ENCODE peak calls at places on chromosome 16, in ten cellular contexts. One of them, this sample, is unnamed.

GRCh38 chr16:12724216-12724615 is 79.5 kb downstream of the CPPED1 start:
- ATAC-seq in right cardiac atrium: peak; percentile 66
- ATAC-seq in activated CD8-positive, alpha-beta T cell treated with anti-CD3 and anti-CD28 coated beads for 36 hours: no peak
- ATAC-seq in DND-41: no peak
- ATAC-seq in GM12878: no peak
- ATAC-seq in sciatic nerve: no peak
- ATAC-seq in left lung: no peak
- ATAC-seq in Panc1: no peak
- ATAC-seq in A549: no peak
- ATAC-seq in activated T-cell treated with anti-CD3 and anti-CD28 coated beads, Interleukin-2, amount 50 U/mL, for 4 hours: no peak
- ATAC-seq in this sample: no peak

GRCh38 chr16:89471225-89471624 is 19.1 kb downstream of the ANKRD11 start:
- ATAC-seq in activated T-cell treated with anti-CD3 and anti-CD28 coated beads, Interleukin-2, amount 50 U/mL, for 4 hours: no peak
- ATAC-seq in GM12878: no peak
- ATAC-seq in sciatic nerve: peak; percentile 56
- ATAC-seq in right cardiac atrium: no peak
- ATAC-seq in Panc1: no peak
- ATAC-seq in DND-41: no peak
- ATAC-seq in A549: no peak
- ATAC-seq in activated CD8-positive, alpha-beta T cell treated with anti-CD3 and anti-CD28 coated beads for 36 hours: no peak
- ATAC-seq in left lung: peak; percentile 86
- ATAC-seq in this sample: no peak

GRCh38 chr16:88970095-88970494 is 6.9 kb downstream of the CBFA2T3 start:
- ATAC-seq in DND-41: no peak
- ATAC-seq in left lung: no peak
- ATAC-seq in activated T-cell treated with anti-CD3 and anti-CD28 coated beads, Interleukin-2, amount 50 U/mL, for 4 hours: no peak
- ATAC-seq in A549: no peak
- ATAC-seq in activated CD8-positive, alpha-beta T cell treated with anti-CD3 and anti-CD28 coated beads for 36 hours: no peak
- ATAC-seq in GM12878: no peak
- ATAC-seq in Panc1: no peak
- ATAC-seq in sciatic nerve: no peak
- ATAC-seq in right cardiac atrium: no peak
- ATAC-seq in this sample: no peak

GRCh38 chr16:75919664-75920063 is 193.4 kb upstream of the CPHXL start:
- ATAC-seq in activated T-cell treated with anti-CD3 and anti-CD28 coated beads, Interleukin-2, amount 50 U/mL, for 4 hours: no peak
- ATAC-seq in activated CD8-positive, alpha-beta T cell treated with anti-CD3 and anti-CD28 coated beads for 36 hours: no peak
- ATAC-seq in Panc1: no peak
- ATAC-seq in DND-41: no peak
- ATAC-seq in left lung: no peak
- ATAC-seq in right cardiac atrium: no peak
- ATAC-seq in A549: no peak
- ATAC-seq in GM12878: no peak
- ATAC-seq in sciatic nerve: no peak
- ATAC-seq in this sample: no peak

GRCh38 chr16:69709456-69710084 is 16.8 kb downstream of the NQO1 start:
- ATAC-seq in left lung: peak; percentile 61
- ATAC-seq in DND-41: peak; percentile 83
- ATAC-seq in A549: no peak
- ATAC-seq in Panc1: peak; percentile 48
- ATAC-seq in GM12878: peak; percentile 83
- ATAC-seq in activated CD8-positive, alpha-beta T cell treated with anti-CD3 and anti-CD28 coated beads for 36 hours: peak; percentile 53
- ATAC-seq in activated T-cell treated with anti-CD3 and anti-CD28 coated beads, Interleukin-2, amount 50 U/mL, for 4 hours: no peak
- ATAC-seq in sciatic nerve: peak; percentile 59
- ATAC-seq in right cardiac atrium: peak; percentile 53
- ATAC-seq in this sample: peak; percentile 34

GRCh38 chr16:23557779-23558330 is 328 bp downstream of the UBFD1 start:
- ATAC-seq in DND-41: peak; percentile 9
- ATAC-seq in left lung: peak; percentile 2
- ATAC-seq in sciatic nerve: no peak
- ATAC-seq in activated T-cell treated with anti-CD3 and anti-CD28 coated beads, Interleukin-2, amount 50 U/mL, for 4 hours: peak; percentile 13
- ATAC-seq in right cardiac atrium: no peak
- ATAC-seq in Panc1: peak; percentile 33
- ATAC-seq in A549: peak; percentile 60
- ATAC-seq in GM12878: peak; percentile 20
- ATAC-seq in activated CD8-positive, alpha-beta T cell treated with anti-CD3 and anti-CD28 coated beads for 36 hours: peak; percentile 2
- ATAC-seq in this sample: peak; percentile 14

GRCh38 chr16:28883221-28883996 is 5.1 kb downstream of the ATP2A1 start:
- ATAC-seq in left lung: no peak
- ATAC-seq in sciatic nerve: no peak
- ATAC-seq in activated CD8-positive, alpha-beta T cell treated with anti-CD3 and anti-CD28 coated beads for 36 hours: no peak
- ATAC-seq in right cardiac atrium: no peak
- ATAC-seq in A549: no peak
- ATAC-seq in GM12878: no peak
- ATAC-seq in activated T-cell treated with anti-CD3 and anti-CD28 coated beads, Interleukin-2, amount 50 U/mL, for 4 hours: no peak
- ATAC-seq in DND-41: no peak
- ATAC-seq in Panc1: no peak
- ATAC-seq in this sample: no peak

GRCh38 chr16:80570106-80570478 is 29.3 kb downstream of the DYNLRB2 start:
- ATAC-seq in Panc1: no peak
- ATAC-seq in activated CD8-positive, alpha-beta T cell treated with anti-CD3 and anti-CD28 coated beads for 36 hours: peak; percentile 29
- ATAC-seq in sciatic nerve: peak; percentile 84
- ATAC-seq in DND-41: no peak
- ATAC-seq in activated T-cell treated with anti-CD3 and anti-CD28 coated beads, Interleukin-2, amount 50 U/mL, for 4 hours: peak; percentile 8
- ATAC-seq in left lung: peak; percentile 51
- ATAC-seq in right cardiac atrium: no peak
- ATAC-seq in A549: no peak
- ATAC-seq in GM12878: no peak
- ATAC-seq in this sample: peak; percentile 22

GRCh38 chr16:87850009-87851006 is 19.0 kb downstream of the SLC7A5 start:
- ATAC-seq in GM12878: peak; percentile 67
- ATAC-seq in activated CD8-positive, alpha-beta T cell treated with anti-CD3 and anti-CD28 coated beads for 36 hours: peak; percentile 38
- ATAC-seq in DND-41: peak; percentile 66
- ATAC-seq in activated T-cell treated with anti-CD3 and anti-CD28 coated beads, Interleukin-2, amount 50 U/mL, for 4 hours: peak; percentile 32
- ATAC-seq in sciatic nerve: peak; percentile 2
- ATAC-seq in right cardiac atrium: no peak
- ATAC-seq in left lung: peak; percentile 55
- ATAC-seq in A549: no peak
- ATAC-seq in Panc1: peak; percentile 11
- ATAC-seq in this sample: peak; percentile 51

GRCh38 chr16:11361751-11362742 is 16.8 kb downstream of the RMI2 start:
- ATAC-seq in activated CD8-positive, alpha-beta T cell treated with anti-CD3 and anti-CD28 coated beads for 36 hours: peak; percentile 24
- ATAC-seq in activated T-cell treated with anti-CD3 and anti-CD28 coated beads, Interleukin-2, amount 50 U/mL, for 4 hours: peak; percentile 51
- ATAC-seq in right cardiac atrium: no peak
- ATAC-seq in sciatic nerve: no peak
- ATAC-seq in A549: no peak
- ATAC-seq in GM12878: peak; percentile 65
- ATAC-seq in Panc1: no peak
- ATAC-seq in DND-41: peak; percentile 92
- ATAC-seq in left lung: no peak
- ATAC-seq in this sample: peak; percentile 22

GRCh38 chr16:89899879-89900481 is 18.7 kb upstream of the MC1R start:
- ATAC-seq in GM12878: no peak
- ATAC-seq in activated T-cell treated with anti-CD3 and anti-CD28 coated beads, Interleukin-2, amount 50 U/mL, for 4 hours: no peak
- ATAC-seq in Panc1: no peak
- ATAC-seq in left lung: no peak
- ATAC-seq in A549: no peak
- ATAC-seq in activated CD8-positive, alpha-beta T cell treated with anti-CD3 and anti-CD28 coated beads for 36 hours: no peak
- ATAC-seq in right cardiac atrium: no peak
- ATAC-seq in DND-41: no peak
- ATAC-seq in sciatic nerve: no peak
- ATAC-seq in this sample: no peak

GRCh38 chr16:69017036-69017783 is 88.2 kb upstream of the HAS3 start:
- ATAC-seq in sciatic nerve: no peak
- ATAC-seq in left lung: peak; percentile 72
- ATAC-seq in DND-41: no peak
- ATAC-seq in activated CD8-positive, alpha-beta T cell treated with anti-CD3 and anti-CD28 coated beads for 36 hours: no peak
- ATAC-seq in GM12878: peak; percentile 47
- ATAC-seq in right cardiac atrium: peak; percentile 79
- ATAC-seq in Panc1: peak; percentile 80
- ATAC-seq in activated T-cell treated with anti-CD3 and anti-CD28 coated beads, Interleukin-2, amount 50 U/mL, for 4 hours: no peak
- ATAC-seq in A549: peak; percentile 81
- ATAC-seq in this sample: peak; percentile 91

GRCh38 chr16:70725024-70725911 is 39.4 kb upstream of the MTSS2 start:
- ATAC-seq in left lung: peak; percentile 89
- ATAC-seq in GM12878: no peak
- ATAC-seq in right cardiac atrium: peak; percentile 75
- ATAC-seq in DND-41: no peak
- ATAC-seq in activated CD8-positive, alpha-beta T cell treated with anti-CD3 and anti-CD28 coated beads for 36 hours: no peak
- ATAC-seq in sciatic nerve: peak; percentile 89
- ATAC-seq in activated T-cell treated with anti-CD3 and anti-CD28 coated beads, Interleukin-2, amount 50 U/mL, for 4 hours: no peak
- ATAC-seq in Panc1: no peak
- ATAC-seq in A549: no peak
- ATAC-seq in this sample: no peak

GRCh38 chr16:7602424-7602935 is 269.8 kb downstream of the RBFOX1 start:
- ATAC-seq in left lung: no peak
- ATAC-seq in activated CD8-positive, alpha-beta T cell treated with anti-CD3 and anti-CD28 coated beads for 36 hours: no peak
- ATAC-seq in GM12878: no peak
- ATAC-seq in Panc1: no peak
- ATAC-seq in DND-41: no peak
- ATAC-seq in right cardiac atrium: no peak
- ATAC-seq in sciatic nerve: no peak
- ATAC-seq in A549: no peak
- ATAC-seq in activated T-cell treated with anti-CD3 and anti-CD28 coated beads, Interleukin-2, amount 50 U/mL, for 4 hours: no peak
- ATAC-seq in this sample: no peak

GRCh38 chr16:55836158-55836611 is 3.3 kb upstream of the CES1 start:
- ATAC-seq in activated T-cell treated with anti-CD3 and anti-CD28 coated beads, Interleukin-2, amount 50 U/mL, for 4 hours: no peak
- ATAC-seq in DND-41: no peak
- ATAC-seq in right cardiac atrium: no peak
- ATAC-seq in left lung: no peak
- ATAC-seq in activated CD8-positive, alpha-beta T cell treated with anti-CD3 and anti-CD28 coated beads for 36 hours: no peak
- ATAC-seq in sciatic nerve: peak; percentile 42
- ATAC-seq in GM12878: no peak
- ATAC-seq in Panc1: no peak
- ATAC-seq in A549: peak; percentile 45
- ATAC-seq in this sample: no peak

GRCh38 chr16:52318259-52319008 is 228.5 kb downstream of the TOX3 start:
- ATAC-seq in activated CD8-positive, alpha-beta T cell treated with anti-CD3 and anti-CD28 coated beads for 36 hours: no peak
- ATAC-seq in A549: no peak
- ATAC-seq in DND-41: no peak
- ATAC-seq in GM12878: no peak
- ATAC-seq in activated T-cell treated with anti-CD3 and anti-CD28 coated beads, Interleukin-2, amount 50 U/mL, for 4 hours: no peak
- ATAC-seq in sciatic nerve: no peak
- ATAC-seq in left lung: no peak
- ATAC-seq in right cardiac atrium: no peak
- ATAC-seq in Panc1: no peak
- ATAC-seq in this sample: no peak

GRCh38 chr16:75065149-75065807 is 51.3 kb downstream of the LDHD start:
- ATAC-seq in left lung: peak; percentile 78
- ATAC-seq in DND-41: peak; percentile 75
- ATAC-seq in A549: no peak
- ATAC-seq in GM12878: no peak
- ATAC-seq in activated CD8-positive, alpha-beta T cell treated with anti-CD3 and anti-CD28 coated beads for 36 hours: peak; percentile 92
- ATAC-seq in sciatic nerve: no peak
- ATAC-seq in right cardiac atrium: no peak
- ATAC-seq in activated T-cell treated with anti-CD3 and anti-CD28 coated beads, Interleukin-2, amount 50 U/mL, for 4 hours: peak; percentile 85
- ATAC-seq in Panc1: peak; percentile 64
- ATAC-seq in this sample: peak; percentile 67

This sample was measured in activated T-helper 17 cell treated with anti-CD3 and anti-CD28 coated beads, Interleukin-2, amount 50 U/mL, for 72 hours.